ENCODE peak calls at places on chromosomes 7 and 10, in five cellular contexts. One of them, this sample, is unnamed.

GRCh38 chr7:149144996-149145850 is 2.0 kb upstream of the ZNF398 start:
- DNase-seq in activated naive CD4-positive, alpha-beta T cell treated with anti-CD3 and anti-CD28 coated beads, Interleukin-2, amount 50 U/mL, for 16 hours: no peak
- DNase-seq in stimulated activated CD4-positive, alpha-beta T cell treated with anti-CD3 and anti-CD28 coated beads, Interleukin-2, amount 100 ng/mL, for 48 hours: no peak
- DNase-seq in epithelial cell of prostate: peak
- DNase-seq in neural crest cell: no peak
- DNase-seq in this sample: no peak

GRCh38 chr7:21543528-21544302 is 876 bp downstream of the DNAH11 start:
- DNase-seq in activated naive CD4-positive, alpha-beta T cell treated with anti-CD3 and anti-CD28 coated beads, Interleukin-2, amount 50 U/mL, for 16 hours: no peak
- DNase-seq in stimulated activated CD4-positive, alpha-beta T cell treated with anti-CD3 and anti-CD28 coated beads, Interleukin-2, amount 100 ng/mL, for 48 hours: peak
- DNase-seq in epithelial cell of prostate: no peak
- DNase-seq in neural crest cell: no peak
- DNase-seq in this sample: no peak

GRCh38 chr7:78207262-78207661 is 408.7 kb downstream of the PHTF2 start:
- DNase-seq in activated naive CD4-positive, alpha-beta T cell treated with anti-CD3 and anti-CD28 coated beads, Interleukin-2, amount 50 U/mL, for 16 hours: no peak
- DNase-seq in stimulated activated CD4-positive, alpha-beta T cell treated with anti-CD3 and anti-CD28 coated beads, Interleukin-2, amount 100 ng/mL, for 48 hours: no peak
- DNase-seq in epithelial cell of prostate: no peak
- DNase-seq in neural crest cell: no peak
- DNase-seq in this sample: no peak

GRCh38 chr10:119461923-119462322 is 80.6 kb downstream of the RGS10 start:
- DNase-seq in activated naive CD4-positive, alpha-beta T cell treated with anti-CD3 and anti-CD28 coated beads, Interleukin-2, amount 50 U/mL, for 16 hours: no peak
- DNase-seq in stimulated activated CD4-positive, alpha-beta T cell treated with anti-CD3 and anti-CD28 coated beads, Interleukin-2, amount 100 ng/mL, for 48 hours: no peak
- DNase-seq in epithelial cell of prostate: no peak
- DNase-seq in neural crest cell: no peak
- DNase-seq in this sample: no peak

GRCh38 chr7:158847451-158847866 is 8.9 kb upstream of the DYNC2I1 start:
- DNase-seq in activated naive CD4-positive, alpha-beta T cell treated with anti-CD3 and anti-CD28 coated beads, Interleukin-2, amount 50 U/mL, for 16 hours: no peak
- DNase-seq in stimulated activated CD4-positive, alpha-beta T cell treated with anti-CD3 and anti-CD28 coated beads, Interleukin-2, amount 100 ng/mL, for 48 hours: no peak
- DNase-seq in epithelial cell of prostate: no peak
- DNase-seq in neural crest cell: no peak
- DNase-seq in this sample: no peak

GRCh38 chr7:92584953-92585352 is 5.2 kb downstream of the FAM133B start:
- DNase-seq in activated naive CD4-positive, alpha-beta T cell treated with anti-CD3 and anti-CD28 coated beads, Interleukin-2, amount 50 U/mL, for 16 hours: no peak
- DNase-seq in stimulated activated CD4-positive, alpha-beta T cell treated with anti-CD3 and anti-CD28 coated beads, Interleukin-2, amount 100 ng/mL, for 48 hours: no peak
- DNase-seq in epithelial cell of prostate: no peak
- DNase-seq in neural crest cell: no peak
- DNase-seq in this sample: no peak

GRCh38 chr10:17782921-17783665 is 26.1 kb upstream of the MRC1 start:
- DNase-seq in activated naive CD4-positive, alpha-beta T cell treated with anti-CD3 and anti-CD28 coated beads, Interleukin-2, amount 50 U/mL, for 16 hours: no peak
- DNase-seq in stimulated activated CD4-positive, alpha-beta T cell treated with anti-CD3 and anti-CD28 coated beads, Interleukin-2, amount 100 ng/mL, for 48 hours: no peak
- DNase-seq in epithelial cell of prostate: peak
- DNase-seq in neural crest cell: no peak
- DNase-seq in this sample: no peak

GRCh38 chr7:155373359-155374273 is 75.9 kb downstream of the INSIG1 start:
- DNase-seq in activated naive CD4-positive, alpha-beta T cell treated with anti-CD3 and anti-CD28 coated beads, Interleukin-2, amount 50 U/mL, for 16 hours: no peak
- DNase-seq in stimulated activated CD4-positive, alpha-beta T cell treated with anti-CD3 and anti-CD28 coated beads, Interleukin-2, amount 100 ng/mL, for 48 hours: no peak
- DNase-seq in epithelial cell of prostate: no peak
- DNase-seq in neural crest cell: no peak
- DNase-seq in this sample: no peak

GRCh38 chr7:41573017-41573416 is 129.9 kb downstream of the INHBA start:
- DNase-seq in activated naive CD4-positive, alpha-beta T cell treated with anti-CD3 and anti-CD28 coated beads, Interleukin-2, amount 50 U/mL, for 16 hours: no peak
- DNase-seq in stimulated activated CD4-positive, alpha-beta T cell treated with anti-CD3 and anti-CD28 coated beads, Interleukin-2, amount 100 ng/mL, for 48 hours: no peak
- DNase-seq in epithelial cell of prostate: peak
- DNase-seq in neural crest cell: no peak
- DNase-seq in this sample: no peak

GRCh38 chr10:58742141-58742540 is 229.5 kb downstream of the BICC1 start:
- DNase-seq in activated naive CD4-positive, alpha-beta T cell treated with anti-CD3 and anti-CD28 coated beads, Interleukin-2, amount 50 U/mL, for 16 hours: no peak
- DNase-seq in stimulated activated CD4-positive, alpha-beta T cell treated with anti-CD3 and anti-CD28 coated beads, Interleukin-2, amount 100 ng/mL, for 48 hours: no peak
- DNase-seq in epithelial cell of prostate: no peak
- DNase-seq in neural crest cell: no peak
- DNase-seq in this sample: no peak

GRCh38 chr7:135801877-135802276 is 53.3 kb upstream of the FAM180A start:
- DNase-seq in activated naive CD4-positive, alpha-beta T cell treated with anti-CD3 and anti-CD28 coated beads, Interleukin-2, amount 50 U/mL, for 16 hours: no peak
- DNase-seq in stimulated activated CD4-positive, alpha-beta T cell treated with anti-CD3 and anti-CD28 coated beads, Interleukin-2, amount 100 ng/mL, for 48 hours: no peak
- DNase-seq in epithelial cell of prostate: no peak
- DNase-seq in neural crest cell: no peak
- DNase-seq in this sample: no peak

This sample was measured in osteocyte.